ENCODE peak calls at places on chromosome 16, in four cellular contexts. N is ovary, R is transverse colon, A is SJSA1. Y is an unnamed sample.
A peak's percentile ranks its signal among the peaks of the same experiment; 100 is the strongest.

GRCh38 chr16:67415872-67416793 is at the start of gene ZDHHC1:
- DNase-seq in N (peak; percentile 75), R (peak; percentile 76), A (peak; percentile 67), Y (peak; percentile 78)

GRCh38 chr16:5668553-5668952 is 571.0 kb upstream of the EEF2KMT start:
- DNase-seq in N (no peak), R (no peak), A (no peak), Y (no peak)

GRCh38 chr16:53056528-53056881 is 1.7 kb downstream of the CHD9 start:
- DNase-seq in N (no peak), R (peak; percentile 35), A (no peak), Y (no peak)

GRCh38 chr16:87180069-87180468 is 137.1 kb downstream of the C16orf95 start:
- DNase-seq in N (no peak), R (no peak), A (no peak), Y (no peak)

GRCh38 chr16:35559911-35560636 is 2100.7 kb downstream of the TP53TG3F start:
- DNase-seq in N (no peak), R (no peak), A (no peak), Y (no peak)

GRCh38 chr16:79328327-79329162 is 272.0 kb downstream of the MAF start:
- DNase-seq in N (no peak), R (no peak), A (no peak), Y (peak; percentile 55)

GRCh38 chr16:31130336-31130812 is 5.2 kb downstream of the PRSS8 start:
- DNase-seq in N (no peak), R (no peak), A (no peak), Y (peak; percentile 77)

GRCh38 chr16:81127051-81127450 is 30.9 kb upstream of the GCSH start:
- DNase-seq in N (no peak), R (no peak), A (no peak), Y (no peak)

GRCh38 chr16:2867661-2867986 is 9.7 kb upstream of the PRSS22 start:
- DNase-seq in N (no peak), R (no peak), A (no peak), Y (no peak)

GRCh38 chr16:89443727-89444084 is 46.7 kb downstream of the ANKRD11 start:
- DNase-seq in N (no peak), R (peak; percentile 45), A (no peak), Y (no peak)

GRCh38 chr16:70714526-70715112 is 28.8 kb upstream of the MTSS2 start:
- DNase-seq in N (no peak), R (no peak), A (no peak), Y (no peak)
- H3K4me1 ChIP-seq in N (peaks cover 24% of the 10 kb centered on the region), R (peaks cover 38% of the 10 kb centered on the region), A (peaks cover 21% of the 10 kb centered on the region), Y (peaks cover 38% of the 10 kb centered on the region)

DNA sequence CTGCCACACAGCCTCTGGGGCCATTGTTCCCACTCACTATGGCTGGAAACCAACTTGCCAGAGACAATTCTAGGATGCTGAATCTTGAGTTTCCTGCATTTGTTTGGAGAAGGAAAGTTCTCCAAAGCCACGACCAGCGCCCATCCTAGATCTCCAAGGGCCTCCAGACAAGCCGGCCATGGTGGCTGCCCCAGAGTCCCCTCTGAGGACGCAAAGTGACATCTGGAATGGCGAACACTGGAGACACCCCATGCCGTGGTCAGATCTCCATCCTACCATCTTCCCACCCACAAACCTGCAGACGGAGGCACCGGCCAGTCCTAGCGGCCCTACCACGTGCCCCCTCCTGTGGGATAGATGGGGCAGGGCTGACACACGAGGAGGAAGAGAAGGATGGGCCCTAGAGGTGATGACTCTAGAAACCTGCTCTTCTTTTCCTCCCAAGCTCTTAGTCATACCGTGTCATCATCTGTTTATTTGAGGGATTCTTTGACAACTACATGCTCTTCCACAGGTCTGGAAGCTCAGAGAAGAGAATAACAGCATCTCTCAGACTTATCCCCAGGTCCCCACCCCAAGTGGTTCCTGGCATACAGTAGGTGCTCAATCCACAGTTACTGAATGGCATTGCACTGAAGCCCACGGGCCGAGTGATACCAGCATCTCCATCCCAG is 71.3 kb downstream of the MYH11 start:
- DNase-seq in N (no peak), R (no peak), A (no peak), Y (no peak)
- H3K27me3 ChIP-seq in N (no peaks in the 10 kb centered on the region), R (no peaks in the 10 kb centered on the region), A (no peaks in the 10 kb centered on the region), Y (no peaks in the 10 kb centered on the region)

GRCh38 chr16:19582050-19582784 is 26.7 kb downstream of the VPS35L start:
- DNase-seq in N (no peak), R (no peak), A (no peak), Y (no peak)
- H3K4me1 ChIP-seq in N (no peaks in the 10 kb centered on the region), R (no peaks in the 10 kb centered on the region), A (no peaks in the 10 kb centered on the region), Y (no peaks in the 10 kb centered on the region)

GRCh38 chr16:54632821-54633220 is 297.8 kb upstream of the IRX5 start:
- DNase-seq in N (no peak), R (no peak), A (no peak), Y (no peak)

GRCh38 chr16:54627616-54628015 is 303.0 kb upstream of the IRX5 start:
- DNase-seq in N (no peak), R (no peak), A (no peak), Y (no peak)

GRCh38 chr16:54632322-54632721 is 298.3 kb upstream of the IRX5 start:
- DNase-seq in N (no peak), R (no peak), A (no peak), Y (no peak)

GRCh38 chr16:54630284-54630967 is 300.2 kb upstream of the IRX5 start:
- DNase-seq in N (no peak), R (no peak), A (no peak), Y (no peak)

DNA sequence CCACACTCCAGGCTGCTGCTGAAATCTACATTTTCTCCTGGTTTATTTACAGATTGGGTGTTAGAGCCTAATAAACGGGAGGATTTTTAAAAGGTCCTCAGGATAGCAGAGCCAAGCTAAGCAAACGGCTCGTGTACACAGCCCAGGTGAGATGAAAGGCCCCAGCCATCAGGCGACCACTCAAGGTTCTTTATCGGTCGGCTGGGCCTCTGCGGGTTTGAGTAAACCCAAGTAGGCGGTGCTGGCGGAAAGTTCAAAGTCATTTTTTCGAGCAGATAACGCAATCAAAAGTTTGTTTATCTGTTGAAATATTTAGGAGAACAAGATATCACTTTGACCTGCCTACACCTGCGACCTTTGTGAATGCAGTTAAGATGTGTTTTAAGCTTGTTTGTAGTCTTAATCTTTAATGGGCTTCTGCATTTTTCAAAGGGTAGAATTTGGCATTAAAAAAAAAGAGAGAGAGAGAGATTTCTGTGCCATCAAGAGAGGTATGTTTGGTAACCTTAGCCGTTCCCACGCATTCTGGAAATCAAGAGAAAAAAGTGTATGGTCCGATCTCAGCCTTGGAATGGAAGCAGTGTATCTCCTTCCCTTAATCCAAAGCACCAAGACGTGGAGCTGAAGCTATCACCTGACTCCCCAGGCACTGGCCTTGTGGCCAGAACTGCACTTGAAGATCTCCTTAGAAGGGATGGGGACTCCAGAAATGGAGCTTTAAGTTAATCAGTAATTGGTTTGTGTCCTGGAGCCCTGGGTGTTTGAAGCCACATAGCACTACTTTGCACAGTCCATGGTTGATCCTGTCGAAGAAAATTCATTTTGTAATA is 301.7 kb upstream of the IRX5 start:
- DNase-seq in N (no peak), R (no peak), A (no peak), Y (peak; percentile 76)
- H3K27me3 ChIP-seq in N (no peaks in the 10 kb centered on the region), R (peaks cover 1% of the 10 kb centered on the region), A (peaks cover 3% of the 10 kb centered on the region), Y (no peaks in the 10 kb centered on the region)

DNA sequence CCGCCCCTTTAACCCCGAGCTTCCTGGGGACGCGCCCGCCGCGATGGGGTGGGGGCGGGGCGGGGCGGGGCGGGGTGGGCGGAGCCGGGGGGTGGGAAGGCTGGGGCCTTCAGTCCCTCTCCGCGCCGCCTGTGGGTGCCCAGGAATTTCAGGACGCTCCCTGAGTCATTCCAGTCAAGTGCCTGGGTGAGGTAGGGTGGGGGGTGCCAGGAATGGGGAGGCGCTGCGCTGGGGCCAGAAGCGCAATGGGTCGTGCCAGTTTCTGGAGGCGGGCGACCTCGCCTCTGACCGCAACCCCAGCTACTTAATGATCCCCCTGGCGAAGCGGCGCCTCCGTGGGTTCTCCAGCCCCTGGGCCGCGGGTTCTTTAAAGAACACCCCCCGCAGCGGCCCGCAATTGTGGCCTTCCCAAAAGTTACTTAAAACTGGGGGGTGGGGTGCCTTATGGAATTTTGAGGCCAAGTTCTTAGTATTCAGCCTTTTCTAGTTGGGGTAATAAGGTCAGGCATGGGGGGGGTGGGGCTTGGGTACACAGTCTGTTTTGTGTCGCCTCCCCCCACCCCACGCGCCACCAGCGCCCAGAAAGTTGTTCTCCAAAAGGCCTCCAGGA is 826 bp upstream of the GSE1 start:
- DNase-seq in N (peak; percentile 65), R (peak; percentile 87), A (peak; percentile 88), Y (peak; percentile 93)
- H3K4me1 ChIP-seq in N (peaks cover 24% of the 10 kb centered on the region), R (peaks cover 81% of the 10 kb centered on the region), A (peaks cover 47% of the 10 kb centered on the region), Y (peaks cover 83% of the 10 kb centered on the region)

DNA sequence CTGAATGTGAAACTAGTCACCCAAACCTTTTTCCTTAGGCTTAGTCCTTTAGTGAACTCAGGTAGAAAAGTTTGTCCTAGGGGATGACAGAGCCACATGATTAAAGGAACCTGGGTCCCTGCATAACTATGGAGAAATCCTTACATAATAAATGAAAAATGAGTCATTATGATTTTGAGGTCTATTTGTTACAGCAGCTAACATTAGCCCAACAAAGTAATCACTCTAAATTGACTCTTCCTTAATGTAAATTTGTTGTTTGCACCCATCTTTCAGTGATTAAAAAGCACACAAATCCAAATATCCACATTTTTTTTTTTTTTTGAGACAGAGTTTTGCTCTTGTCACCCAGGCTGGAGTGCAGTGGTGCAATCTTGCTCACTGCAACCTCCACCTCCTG is 32.0 kb downstream of the OGFOD1 start:
- DNase-seq in N (no peak), R (no peak), A (no peak), Y (no peak)
- H3K27me3 ChIP-seq in N (no peaks in the 10 kb centered on the region), R (no peaks in the 10 kb centered on the region), A (no peaks in the 10 kb centered on the region), Y (no peaks in the 10 kb centered on the region)

DNA sequence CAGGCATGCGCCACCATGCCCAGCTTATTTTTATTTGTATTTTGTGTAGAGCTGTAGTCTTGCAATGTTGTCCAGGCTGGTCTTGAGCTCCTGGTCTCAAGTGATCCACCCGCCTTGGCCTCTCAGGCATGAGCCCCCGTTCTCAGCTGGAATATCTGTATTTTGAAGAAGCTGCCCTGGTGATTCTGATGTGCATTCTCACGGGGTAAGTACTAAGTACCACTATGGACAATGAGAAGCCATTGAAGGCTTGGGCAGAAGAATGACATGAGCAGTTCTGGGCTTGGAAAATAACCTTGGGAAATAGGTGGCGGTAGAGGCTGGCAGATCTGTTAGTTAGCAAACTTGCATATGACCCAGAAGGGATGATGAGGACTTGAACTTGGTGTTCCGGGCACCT is 15.6 kb upstream of the NKD1 start:
- DNase-seq in N (no peak), R (no peak), A (no peak), Y (no peak)
- H3K4me1 ChIP-seq in N (no peaks in the 10 kb centered on the region), R (no peaks in the 10 kb centered on the region), A (no peaks in the 10 kb centered on the region), Y (no peaks in the 10 kb centered on the region)

Y was measured in lower lobe of right lung.